ENCODE peak calls at places on chromosomes 16 and 17, in ten cellular contexts. K, B, Q, O, N, H, U, P, F and L are unnamed samples.
A peak's percentile ranks its signal among the peaks of the same experiment; 100 is the strongest.

GRCh38 chr17:42347198-42347597 is 41.0 kb downstream of the STAT3 start:
- DNase-seq in N (peak; percentile 83), P (peak; percentile 74), B (no peak), K (peak; percentile 91), H (peak; percentile 86), U (no peak), O (no peak), Q (peak; percentile 71), F (no peak), L (peak; percentile 21)

GRCh38 chr16:27302126-27302525 is 11.6 kb upstream of the IL4R start:
- DNase-seq in B (no peak), O (no peak), P (no peak), K (no peak), H (no peak), N (no peak), Q (no peak), U (no peak), F (no peak), L (no peak)

GRCh38 chr17:77323413-77324171 is 182.8 kb downstream of the SEC14L1 start:
- DNase-seq in N (no peak), H (peak; percentile 52), P (no peak), F (peak; percentile 68), B (peak; percentile 64), Q (no peak), U (peak; percentile 25), K (peak; percentile 87), O (no peak), L (no peak)

GRCh38 chr17:77382356-77382911 is 241.7 kb downstream of the SEC14L1 start:
- DNase-seq in U (no peak), K (no peak), F (no peak), P (no peak), H (no peak), Q (no peak), N (no peak), O (no peak), B (peak; percentile 80), L (no peak)

GRCh38 chr17:18919963-18920362 is 32.0 kb upstream of the SLC5A10 start:
- DNase-seq in B (no peak), H (no peak), P (no peak), U (no peak), O (no peak), F (no peak), K (no peak), N (no peak), Q (no peak), L (no peak)

GRCh38 chr17:42674755-42675347 is 1.9 kb downstream of the PLEKHH3 start:
- DNase-seq in N (no peak), B (peak; percentile 93), K (no peak), F (no peak), P (no peak), O (no peak), U (no peak), H (no peak), Q (no peak), L (no peak)

GRCh38 chr17:2171725-2172446 is 117.0 kb downstream of the HIC1 start:
- DNase-seq in U (peak; percentile 40), K (peak; percentile 99), H (peak; percentile 99), P (peak; percentile 58), B (no peak), Q (peak; percentile 75), N (peak; percentile 97), F (peak; percentile 69), O (no peak), L (peak; percentile 54)

GRCh38 chr17:4988168-4988567 is 693 bp upstream of the CAMTA2 start:
- DNase-seq in B (no peak), K (no peak), F (no peak), H (no peak), P (no peak), Q (no peak), U (no peak), N (no peak), O (no peak), L (no peak)

GRCh38 chr16:89658221-89658879 is 714 bp downstream of the SPATA33 start:
- DNase-seq in Q (no peak), U (peak; percentile 9), P (no peak), K (peak; percentile 18), O (no peak), H (no peak), N (no peak), B (peak; percentile 67), F (peak; percentile 53), L (no peak)

GRCh38 chr16:73154063-73154870 is 106.3 kb upstream of the ZFHX3 start:
- DNase-seq in O (no peak), P (peak; percentile 48), K (no peak), H (no peak), N (no peak), U (no peak), F (peak; percentile 69), B (no peak), Q (peak; percentile 67), L (no peak)

GRCh38 chr17:9346296-9346926 is 229.2 kb downstream of the STX8 start:
- DNase-seq in Q (no peak), B (no peak), O (no peak), H (peak; percentile 33), K (peak; percentile 72), U (no peak), F (no peak), N (peak; percentile 54), P (no peak), L (no peak)

GRCh38 chr17:82090549-82091263 is 7.3 kb downstream of the FASN start:
- DNase-seq in N (no peak), F (no peak), Q (no peak), H (no peak), U (no peak), O (no peak), P (no peak), K (no peak), B (no peak), L (no peak)

GRCh38 chr17:50976951-50977472 is 110.9 kb upstream of the TOB1 start:
- DNase-seq in U (no peak), H (no peak), Q (no peak), N (no peak), B (no peak), K (no peak), P (no peak), F (no peak), O (no peak), L (no peak)

GRCh38 chr17:73711916-73712315 is 67.7 kb upstream of the SDK2 start:
- DNase-seq in B (no peak), K (no peak), P (no peak), U (no peak), H (no peak), O (no peak), F (no peak), N (no peak), Q (no peak), L (no peak)

GRCh38 chr17:81712468-81713003 is 452 bp downstream of the SLC25A10 start:
- DNase-seq in B (peak; percentile 80), F (no peak), P (no peak), O (no peak), H (no peak), N (no peak), U (peak; percentile 25), K (no peak), Q (no peak), L (no peak)

GRCh38 chr17:80262775-80263244 is 2.2 kb downstream of the RNF213 start:
- DNase-seq in F (no peak), O (no peak), P (no peak), K (no peak), Q (no peak), N (no peak), H (no peak), U (no peak), B (peak; percentile 61), L (no peak)
- H3K4me3 ChIP-seq in F (peak overlapping the region; percentile 99), O (no peak overlapping the region), P (peak overlapping the region; percentile 20), K (peak overlapping the region; percentile 40), Q (peak overlapping the region; percentile 47), N (no peak overlapping the region), H (no peak overlapping the region), U (no peak overlapping the region), B (peak overlapping the region; percentile 84), L (peak overlapping the region; percentile 65)

GRCh38 chr17:21095735-21096134 is 31.0 kb upstream of the DHRS7B start:
- DNase-seq in P (no peak), B (peak; percentile 67), U (no peak), N (no peak), F (no peak), H (no peak), Q (no peak), O (no peak), K (no peak), L (no peak)
- TF ChIP-seq CTCF in P (no peak), B (peak; percentile 52), U (no peak), N (no peak), F (no peak), H (no peak), Q (no peak), O (no peak), K (no peak), L (no peak)

DNA sequence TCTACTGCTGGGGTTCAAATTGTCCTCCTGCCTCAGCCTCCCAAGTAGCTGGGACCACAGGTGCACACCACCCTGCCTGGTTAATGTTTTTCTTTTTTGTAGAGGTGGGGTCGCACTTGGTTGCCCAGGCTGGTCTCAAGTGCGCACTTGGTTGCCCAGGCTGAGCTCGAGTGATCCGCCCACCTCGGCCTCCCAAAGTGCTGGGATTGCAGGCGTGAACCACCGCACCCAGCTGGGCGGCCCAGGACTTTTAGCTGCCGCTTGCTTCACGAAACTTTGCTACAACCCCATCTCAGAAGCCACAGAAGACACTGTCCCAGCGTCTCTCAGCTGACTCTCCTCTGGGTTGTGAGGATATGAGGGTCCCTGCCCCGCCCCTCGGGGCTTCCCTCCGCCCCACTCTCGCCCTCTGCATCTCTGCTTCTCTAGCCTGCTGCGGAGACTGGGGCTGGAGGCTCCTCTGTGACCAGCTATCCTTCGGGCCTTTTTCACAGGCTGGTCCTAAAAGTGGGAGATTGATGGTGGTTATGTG is 48.8 kb upstream of the CBX4 start:
- DNase-seq in B (no peak), P (no peak), Q (no peak), O (no peak), F (no peak), U (no peak), K (no peak), H (no peak), N (no peak), L (no peak)
- H3K4me3 ChIP-seq in B (no peak overlapping the region), P (no peak overlapping the region), Q (no peak overlapping the region), O (no peak overlapping the region), F (no peak overlapping the region), U (no peak overlapping the region), K (no peak overlapping the region), H (no peak overlapping the region), N (no peak overlapping the region), L (no peak overlapping the region)

DNA sequence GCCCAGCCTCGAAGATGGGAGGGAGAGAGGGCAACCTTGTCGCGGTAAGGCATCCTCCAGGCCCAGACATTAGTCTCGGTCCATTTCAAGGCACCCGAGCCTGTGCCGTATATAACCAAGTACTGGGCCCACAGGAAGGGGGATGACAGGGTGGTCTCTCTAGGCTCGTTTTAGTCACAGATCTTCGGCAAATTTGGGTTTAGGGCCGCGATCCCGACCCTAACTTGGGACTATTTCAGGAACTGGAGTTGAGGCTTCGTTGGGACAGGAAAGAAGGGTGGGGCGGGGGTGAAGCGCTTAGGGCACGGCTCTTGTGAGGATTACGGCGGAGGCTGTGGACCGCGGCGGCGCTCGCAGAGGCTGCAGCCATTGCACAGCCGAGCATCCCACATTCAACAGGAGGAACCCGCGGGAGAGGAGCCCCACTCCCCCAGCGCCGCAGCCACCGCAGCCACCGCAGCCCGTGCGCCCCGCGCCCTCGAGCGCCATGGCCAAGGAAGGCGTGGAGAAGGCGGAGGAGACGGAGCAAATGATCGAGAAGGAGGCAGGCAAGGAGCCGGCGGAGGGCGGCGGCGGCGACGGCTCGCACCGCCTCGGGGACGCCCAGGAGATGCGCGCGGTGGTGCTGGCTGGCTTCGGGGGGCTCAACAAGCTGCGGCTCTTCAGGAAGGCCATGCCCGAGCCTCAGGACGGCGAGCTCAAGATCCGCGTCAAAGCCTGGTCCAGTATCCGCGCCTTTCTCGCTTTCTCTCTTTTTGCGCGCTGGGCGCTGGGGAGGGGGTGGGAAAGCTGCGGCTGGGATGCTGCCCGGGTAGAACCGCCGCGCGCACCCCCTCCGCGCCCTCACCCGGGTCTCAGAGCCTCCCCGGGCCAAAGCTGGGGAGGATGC is at the start of gene VAT1L:
- DNase-seq in H (peak; percentile 63), O (peak; percentile 7), N (peak; percentile 46), P (no peak), Q (peak; percentile 26), F (no peak), B (peak; percentile 89), K (peak; percentile 71), U (no peak), L (no peak)
- TF ChIP-seq CTCF in H (no peak), O (no peak), N (no peak), P (no peak), Q (no peak), F (no peak), B (no peak), K (no peak), U (no peak), L (no peak)